ENCODE peak calls at places on chromosomes 2 and 18, in four cellular contexts. K is K562, G is GM12878, D is HCT116. Z is an unnamed sample.

GRCh38 chr18:54147439-54147838 is 77.0 kb downstream of the MBD2 start:
- DNase-seq in K (no peak), D (no peak), G (peak; percentile 75), Z (no peak)

GRCh38 chr2:229050063-229050635 is 220.9 kb downstream of the PID1 start:
- DNase-seq in G (no peak), K (no peak), D (no peak), Z (no peak)

GRCh38 chr18:32896781-32897547 is 124.1 kb upstream of the KLHL14 start:
- DNase-seq in K (no peak), D (no peak), G (no peak), Z (peak; percentile 36)

GRCh38 chr2:39437522-39438296 is 624 bp upstream of the MAP4K3 start:
- DNase-seq in K (peak; percentile 76), D (peak; percentile 63), G (no peak), Z (no peak)

GRCh38 chr2:205989291-205990071 is 96.5 kb downstream of the INO80D start:
- DNase-seq in G (no peak), K (no peak), D (no peak), Z (no peak)

GRCh38 chr18:7590800-7591560 is 23.9 kb downstream of the PTPRM start:
- DNase-seq in K (no peak), G (no peak), D (no peak), Z (no peak)

GRCh38 chr2:32559136-32559535 is 68.7 kb upstream of the TTC27 start:
- DNase-seq in G (no peak), K (no peak), D (no peak), Z (no peak)

GRCh38 chr2:75428627-75429026 is 132.1 kb downstream of the EVA1A start:
- DNase-seq in D (no peak), G (peak; percentile 48), K (no peak), Z (no peak)

GRCh38 chr2:60838481-60838880 is 42.9 kb upstream of the REL start:
- DNase-seq in K (no peak), G (no peak), D (no peak), Z (no peak)

DNA sequence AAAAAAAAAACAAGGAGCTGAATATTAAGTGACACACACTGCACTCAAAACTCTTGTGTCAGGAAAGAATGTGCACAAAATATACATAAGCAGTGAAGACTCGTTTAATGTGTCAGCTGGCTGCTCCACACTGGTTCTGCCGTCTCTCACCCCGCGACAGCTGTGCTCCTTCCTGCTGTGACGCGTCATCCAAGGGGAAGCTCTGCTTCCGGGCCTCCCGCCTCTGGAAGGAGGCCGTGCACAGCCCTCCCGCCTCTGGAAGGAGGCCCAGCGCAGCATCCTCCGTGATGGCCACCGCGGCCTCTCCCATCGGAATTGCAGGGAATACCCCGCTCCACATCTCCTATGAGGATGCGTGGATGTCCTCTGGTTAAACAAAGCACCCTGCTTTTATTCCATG is 151.0 kb downstream of the HDAC4 start:
- DNase-seq in D (no peak), K (no peak), G (no peak), Z (no peak)
- TF ChIP-seq YY1 in D (no peak), K (no peak), G (no peak), Z (no peak)

GRCh38 chr2:237486819-237487448 is at the start of gene MLPH:
- DNase-seq in G (no peak), K (no peak), D (no peak), Z (no peak)
- H3K4me3 ChIP-seq in G (no peak within 1 kb of the TSS), K (no peak within 1 kb of the TSS), D (peak within 1 kb of the TSS; percentile 85), Z (peak within 1 kb of the TSS; percentile 62)

GRCh38 chr2:31428001-31428418 is 13.5 kb upstream of the XDH start:
- DNase-seq in K (peak; percentile 3), G (no peak), D (no peak), Z (no peak)
- TF ChIP-seq ZNF274 in K (no peak), G (no peak), D (no peak), Z (no peak)

GRCh38 chr2:147386284-147386683 is 458.5 kb upstream of the ACVR2A start:
- DNase-seq in D (no peak), K (no peak), G (no peak), Z (no peak)

GRCh38 chr2:147378403-147378802 is 466.4 kb upstream of the ACVR2A start:
- DNase-seq in D (no peak), K (no peak), G (no peak), Z (no peak)

GRCh38 chr2:147384659-147385058 is 460.2 kb upstream of the ACVR2A start:
- DNase-seq in K (no peak), D (no peak), G (no peak), Z (no peak)

GRCh38 chr2:147385600-147385999 is 459.2 kb upstream of the ACVR2A start:
- DNase-seq in K (no peak), D (no peak), G (no peak), Z (no peak)

DNA sequence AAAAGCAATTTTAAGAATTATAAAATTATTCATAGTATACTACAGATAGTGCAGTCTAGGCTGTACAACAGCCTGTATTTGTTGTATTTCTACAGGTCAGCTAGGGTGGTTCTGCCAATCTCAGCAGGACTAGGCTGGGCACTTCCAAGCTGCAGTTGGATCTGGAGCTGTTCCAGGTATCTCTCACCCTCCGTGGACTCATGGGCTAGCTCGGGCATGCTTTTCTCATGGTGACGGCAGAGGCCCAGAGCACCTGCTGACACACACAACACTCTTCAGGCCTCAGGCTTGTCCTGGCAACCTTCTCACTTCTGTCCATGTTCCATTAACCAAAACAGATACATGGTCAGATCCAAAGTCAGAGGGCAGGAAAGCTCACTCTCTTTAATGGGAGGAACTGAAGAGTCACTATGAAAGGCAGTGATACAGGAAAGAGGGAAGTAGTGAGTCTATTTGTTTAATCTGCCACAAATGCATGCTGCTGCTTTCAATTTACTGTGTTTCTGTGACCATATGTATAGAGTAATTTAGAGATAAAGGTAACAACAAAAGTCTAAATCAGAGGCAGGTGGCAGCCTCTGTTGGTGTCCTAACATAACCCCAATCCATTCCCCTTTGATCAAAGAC is 462.4 kb upstream of the ACVR2A start:
- DNase-seq in G (no peak), D (no peak), K (no peak), Z (no peak)
- TF ChIP-seq YY1 in G (no peak), D (no peak), K (no peak), Z (no peak)

DNA sequence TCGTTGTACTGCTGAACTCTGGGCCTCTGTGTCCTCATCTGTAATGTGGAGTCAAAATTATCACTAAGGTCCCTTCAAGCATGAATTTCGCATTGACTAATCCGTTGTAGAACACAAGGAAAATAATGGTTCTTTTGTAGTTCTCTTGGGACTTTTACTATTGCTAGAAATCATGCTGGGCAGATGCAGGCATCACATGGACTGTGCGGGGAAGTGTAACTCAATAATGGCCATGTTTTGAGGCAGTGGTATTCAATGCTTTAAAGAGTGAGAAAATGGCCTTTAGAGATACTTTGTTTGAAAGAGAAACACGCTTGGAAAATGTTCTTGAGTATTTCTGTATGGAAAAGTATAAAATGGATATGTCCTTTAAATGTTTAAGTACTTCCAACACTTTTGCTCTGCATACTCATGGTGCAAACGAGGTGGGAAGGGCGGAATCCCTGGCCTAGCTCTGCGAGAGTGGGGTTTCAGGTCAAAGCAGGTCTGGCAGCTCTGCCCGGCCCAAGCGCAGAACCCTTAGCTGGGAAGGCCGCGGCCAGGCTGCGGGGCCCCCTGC is 117.3 kb upstream of the MSTN start:
- DNase-seq in G (no peak), K (no peak), D (no peak), Z (no peak)
- H3K4me3 ChIP-seq in G (peak overlapping the region; percentile 73), K (peak overlapping the region; percentile 75), D (peak overlapping the region; percentile 54), Z (peak overlapping the region; percentile 66)

DNA sequence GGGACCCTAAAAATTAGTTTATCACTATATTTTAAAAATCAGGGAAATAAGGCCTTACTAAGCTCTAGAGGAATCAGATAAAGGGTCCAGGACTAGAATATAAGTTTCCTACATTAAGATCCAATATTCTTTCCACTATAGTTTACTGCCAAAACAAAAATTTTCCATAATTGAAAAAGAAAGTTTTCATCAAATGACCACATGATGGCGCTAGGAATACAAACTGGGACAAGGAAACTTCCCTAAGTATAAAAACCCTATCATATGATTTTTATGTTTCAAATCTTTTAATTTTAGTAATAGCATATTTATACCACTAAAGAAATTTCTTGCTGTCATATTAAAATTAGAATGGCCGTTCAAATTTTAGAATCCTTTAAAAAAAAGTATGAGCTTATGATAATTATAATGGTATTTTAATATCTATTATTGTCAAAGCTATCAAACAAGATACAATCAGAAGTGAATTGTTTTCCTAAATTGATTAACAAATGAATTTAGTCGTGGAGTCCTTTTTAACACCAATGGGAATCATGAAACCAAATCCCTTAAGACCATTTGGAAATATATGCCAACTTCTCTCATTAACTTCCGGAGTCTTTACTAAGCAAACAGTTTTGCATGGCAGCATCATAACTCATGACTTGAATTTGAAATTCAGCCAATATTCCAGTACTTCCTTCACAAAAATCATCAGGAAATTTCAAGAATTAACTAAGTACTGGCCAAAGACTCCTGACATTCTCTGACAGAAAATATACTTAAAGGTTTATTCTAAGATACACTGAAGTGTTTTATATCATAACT is 70.3 kb downstream of the SCN1A start:
- DNase-seq in K (peak; percentile 42), G (no peak), D (no peak), Z (no peak)
- TF ChIP-seq ZNF274 in K (no peak), G (no peak), D (no peak), Z (no peak)

GRCh38 chr2:178163395-178163794 is 30.9 kb upstream of the OSBPL6 start:
- DNase-seq in G (no peak), D (no peak), K (no peak), Z (no peak)
- TF ChIP-seq YY1 in G (no peak), D (no peak), K (no peak), Z (no peak)

GRCh38 chr2:207692206-207693065 is 19.0 kb upstream of the CCNYL1 start:
- DNase-seq in G (no peak), K (peak; percentile 62), D (peak; percentile 46), Z (peak; percentile 33)

GRCh38 chr2:207698303-207698702 is 13.1 kb upstream of the CCNYL1 start:
- DNase-seq in D (no peak), K (no peak), G (no peak), Z (no peak)

GRCh38 chr2:207695293-207695692 is 16.1 kb upstream of the CCNYL1 start:
- DNase-seq in D (no peak), G (no peak), K (no peak), Z (no peak)

GRCh38 chr2:207693641-207694249 is 17.7 kb upstream of the CCNYL1 start:
- DNase-seq in G (no peak), K (no peak), D (no peak), Z (no peak)

GRCh38 chr2:207694811-207695281 is 16.6 kb upstream of the CCNYL1 start:
- DNase-seq in G (no peak), K (no peak), D (no peak), Z (no peak)
- H3K4me3 ChIP-seq in G (no peak overlapping the region), K (no peak overlapping the region), D (no peak overlapping the region), Z (no peak overlapping the region)

GRCh38 chr18:45891806-45892205 is 66.3 kb downstream of the SIGLEC15 start:
- DNase-seq in K (no peak), G (no peak), D (no peak), Z (no peak)

GRCh38 chr18:45890606-45891005 is 65.1 kb downstream of the SIGLEC15 start:
- DNase-seq in D (no peak), K (no peak), G (no peak), Z (no peak)

GRCh38 chr18:45889419-45890059 is 64.1 kb downstream of the SIGLEC15 start:
- DNase-seq in D (no peak), G (no peak), K (no peak), Z (no peak)

GRCh38 chr18:45887585-45887984 is 62.1 kb downstream of the SIGLEC15 start:
- DNase-seq in G (no peak), K (no peak), D (no peak), Z (no peak)
- TF ChIP-seq ZNF274 in G (no peak), K (no peak), D (no peak), Z (no peak)

Z was measured in NT2/D1.